ENCODE peak calls at places on chromosomes 13 and 19, in six cellular contexts. Z is endothelial cell of umbilical vein, W is A549, A is GM12878, U is HepG2, C is K562. N is an unnamed sample.

GRCh38 chr13:92103673-92104296 is 705.4 kb downstream of the GPC5 start:
- DNase-seq in Z (no peak), A (no peak), C (no peak), W (no peak), U (no peak), N (no peak)

GRCh38 chr13:110092869-110093268 is 214.1 kb downstream of the COL4A1 start:
- DNase-seq in W (no peak), C (no peak), Z (no peak), U (no peak), A (no peak), N (no peak)

GRCh38 chr19:5804516-5805464 is at the start of gene NRTN:
- DNase-seq in A (no peak), U (no peak), Z (no peak), C (peak), W (peak), N (no peak)

GRCh38 chr19:5250127-5250659 is 90.4 kb downstream of the PTPRS start:
- DNase-seq in Z (no peak), A (no peak), W (no peak), U (no peak), C (no peak), N (no peak)

GRCh38 chr13:77729502-77730221 is 32.2 kb downstream of the SLAIN1 start:
- DNase-seq in A (peak), W (no peak), Z (no peak), C (no peak), U (no peak), N (no peak)

GRCh38 chr13:33918199-33918932 is 100.4 kb downstream of the RFC3 start:
- DNase-seq in Z (peak), W (no peak), A (no peak), C (no peak), U (no peak), N (peak)

GRCh38 chr13:83691966-83692365 is 190.3 kb downstream of the SLITRK1 start:
- DNase-seq in U (no peak), Z (no peak), W (no peak), A (no peak), C (no peak), N (no peak)

GRCh38 chr13:110216403-110217041 is 90.4 kb downstream of the COL4A1 start:
- DNase-seq in A (no peak), W (no peak), Z (peak), C (no peak), U (no peak), N (no peak)

GRCh38 chr19:13827656-13828055 is 32.4 kb downstream of the ZSWIM4 start:
- DNase-seq in C (no peak), W (no peak), Z (no peak), A (no peak), U (no peak), N (no peak)

GRCh38 chr19:29620931-29621351 is 14.9 kb downstream of the POP4 start:
- DNase-seq in Z (no peak), W (no peak), A (no peak), U (no peak), C (no peak), N (no peak)

GRCh38 chr19:21765151-21765550 is 2.2 kb downstream of the ZNF100 start:
- DNase-seq in C (no peak), A (no peak), U (no peak), Z (no peak), W (no peak), N (no peak)

GRCh38 chr13:49436890-49437289 is 7.0 kb downstream of the CAB39L start:
- DNase-seq in A (no peak), Z (no peak), C (no peak), U (no peak), W (no peak), N (no peak)

GRCh38 chr19:42233106-42233505 is 9.3 kb downstream of the GSK3A start:
- DNase-seq in W (no peak), A (no peak), Z (no peak), U (no peak), C (peak), N (no peak)

GRCh38 chr19:6925801-6926751 is 38.7 kb downstream of the ADGRE1 start:
- DNase-seq in Z (no peak), U (no peak), C (no peak), W (peak), A (peak), N (peak)

GRCh38 chr13:94123543-94123942 is 355.9 kb downstream of the DCT start:
- DNase-seq in U (no peak), C (no peak), A (no peak), Z (no peak), W (no peak), N (no peak)

GRCh38 chr19:1104452-1105216 is 840 bp downstream of the GPX4 start:
- DNase-seq in Z (peak), W (no peak), U (peak), A (no peak), C (peak), N (peak)

GRCh38 chr19:47020132-47020805 is 632 bp downstream of the NPAS1 start:
- DNase-seq in U (no peak), W (no peak), A (no peak), C (no peak), Z (no peak), N (peak)

GRCh38 chr13:49441846-49442245 is 2.0 kb downstream of the CAB39L start:
- DNase-seq in U (no peak), A (no peak), C (no peak), Z (peak), W (no peak), N (no peak)

GRCh38 chr19:5273782-5274181 is 66.8 kb downstream of the PTPRS start:
- DNase-seq in W (no peak), U (no peak), Z (no peak), C (no peak), A (no peak), N (no peak)

GRCh38 chr13:102422690-102423089 is 20.8 kb upstream of the FGF14 start:
- DNase-seq in C (no peak), Z (no peak), A (no peak), U (no peak), W (no peak), N (no peak)

GRCh38 chr13:40980466-40980865 is 38.6 kb downstream of the ELF1 start:
- DNase-seq in A (no peak), Z (peak), W (no peak), U (no peak), C (no peak), N (no peak)

GRCh38 chr19:41821003-41821735 is 23.3 kb downstream of the LYPD4 start:
- DNase-seq in U (peak), A (peak), W (peak), C (peak), Z (peak), N (peak)

GRCh38 chr13:50593228-50593627 is 250.3 kb downstream of the DLEU7 start:
- DNase-seq in U (no peak), C (no peak), A (no peak), Z (peak), W (no peak), N (no peak)

GRCh38 chr19:45179063-45179847 is 671 bp downstream of the BLOC1S3 start:
- DNase-seq in Z (no peak), W (no peak), C (peak), A (no peak), U (no peak), N (peak)

GRCh38 chr13:51803422-51804294 is at the start of gene DHRS12:
- DNase-seq in U (peak), W (peak), C (peak), Z (peak), A (peak), N (peak)

GRCh38 chr13:111382877-111383276 is 62.4 kb downstream of the TEX29 start:
- DNase-seq in C (no peak), W (no peak), A (no peak), Z (no peak), U (no peak), N (no peak)

DNA sequence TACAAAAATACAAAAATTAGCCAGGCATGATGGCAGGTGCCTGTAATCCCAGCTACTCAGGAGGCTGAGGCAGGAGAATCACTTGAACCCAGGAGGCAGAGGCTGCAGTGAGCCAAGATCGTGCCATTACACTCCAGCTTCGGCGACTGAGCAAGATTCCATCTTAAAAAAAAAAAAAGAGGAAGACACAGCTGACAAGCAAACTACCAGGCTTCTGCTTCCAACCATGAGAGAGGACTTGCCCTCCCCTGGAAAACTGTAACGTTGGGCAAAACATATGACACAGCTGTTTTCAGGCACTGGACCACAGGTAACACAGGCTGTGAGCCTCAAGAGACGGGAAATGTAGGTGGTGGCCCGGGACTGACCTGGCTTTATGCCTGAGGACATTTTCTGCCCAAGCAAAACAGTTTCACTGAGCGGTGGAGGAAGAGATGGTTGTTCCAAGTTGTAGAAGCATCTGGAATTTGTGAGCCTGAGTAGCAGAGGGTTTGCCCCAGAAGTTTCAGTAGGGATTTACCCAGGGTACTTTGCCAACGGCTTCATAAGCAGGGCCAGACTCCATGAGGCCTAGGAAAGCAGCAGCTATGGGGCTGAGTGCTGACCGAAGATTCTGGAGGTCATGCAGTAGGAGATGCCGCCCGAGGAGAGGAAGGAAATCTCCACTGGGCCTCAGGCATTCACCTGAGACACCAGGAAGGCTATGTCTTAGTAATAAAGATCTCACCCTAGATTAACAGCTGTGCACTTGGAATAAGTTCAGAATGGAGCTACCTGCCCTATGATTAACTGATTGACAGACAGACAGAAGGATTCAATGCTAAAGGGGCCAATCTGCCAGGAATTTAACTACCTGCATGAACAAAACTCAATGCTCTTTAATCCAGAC is 88.0 kb downstream of the ABCC4 start:
- DNase-seq in A (no peak), C (no peak), U (no peak), Z (peak), W (no peak), N (no peak)
- TF ChIP-seq MYC in A (no peak), C (no peak), U (no peak), Z (no peak), W (no peak), N (no peak)

GRCh38 chr13:114134111-114134943 is 1.9 kb upstream of the RASA3 start:
- DNase-seq in C (no peak), W (no peak), U (no peak), Z (no peak), A (no peak), N (peak)

GRCh38 chr13:114130131-114130707 is 2.2 kb downstream of the RASA3 start:
- DNase-seq in U (no peak), Z (no peak), A (no peak), W (no peak), C (no peak), N (no peak)

GRCh38 chr13:114130708-114131580 is 1.5 kb downstream of the RASA3 start:
- DNase-seq in W (peak), A (no peak), Z (peak), C (peak), U (no peak), N (peak)

GRCh38 chr13:114131581-114132418 is 623 bp downstream of the RASA3 start:
- DNase-seq in Z (no peak), C (peak), W (peak), U (no peak), A (no peak), N (peak)

GRCh38 chr13:114132419-114133121 is at the start of gene RASA3:
- DNase-seq in C (peak), A (no peak), U (no peak), W (peak), Z (peak), N (peak)
- TF ChIP-seq MYC in C (no peak), A (no peak), U (no peak), W (no peak), Z (no peak), N (peak)

GRCh38 chr19:40523322-40524047 is 53.2 kb upstream of the SHKBP1 start:
- DNase-seq in W (peak), A (no peak), U (peak), C (peak), Z (peak), N (peak)
- TF ChIP-seq MYC in W (no peak), A (no peak), U (no peak), C (peak), Z (no peak), N (peak)

GRCh38 chr19:28501979-28502378 is 711.0 kb downstream of the UQCRFS1 start:
- DNase-seq in Z (no peak), C (no peak), W (no peak), U (no peak), A (no peak), N (no peak)

GRCh38 chr19:28498404-28498976 is 714.5 kb downstream of the UQCRFS1 start:
- DNase-seq in C (no peak), A (no peak), U (no peak), W (no peak), Z (no peak), N (no peak)

GRCh38 chr19:28500319-28500718 is 712.6 kb downstream of the UQCRFS1 start:
- DNase-seq in U (no peak), C (no peak), W (no peak), A (no peak), Z (no peak), N (no peak)

GRCh38 chr19:28502879-28503734 is 709.8 kb downstream of the UQCRFS1 start:
- DNase-seq in C (no peak), A (no peak), W (no peak), Z (no peak), U (no peak), N (no peak)

GRCh38 chr19:28500982-28501633 is 711.8 kb downstream of the UQCRFS1 start:
- DNase-seq in W (no peak), A (no peak), U (no peak), Z (no peak), C (no peak), N (no peak)
- TF ChIP-seq MYC in W (no peak), A (no peak), U (no peak), Z (no peak), C (no peak), N (no peak)

DNA sequence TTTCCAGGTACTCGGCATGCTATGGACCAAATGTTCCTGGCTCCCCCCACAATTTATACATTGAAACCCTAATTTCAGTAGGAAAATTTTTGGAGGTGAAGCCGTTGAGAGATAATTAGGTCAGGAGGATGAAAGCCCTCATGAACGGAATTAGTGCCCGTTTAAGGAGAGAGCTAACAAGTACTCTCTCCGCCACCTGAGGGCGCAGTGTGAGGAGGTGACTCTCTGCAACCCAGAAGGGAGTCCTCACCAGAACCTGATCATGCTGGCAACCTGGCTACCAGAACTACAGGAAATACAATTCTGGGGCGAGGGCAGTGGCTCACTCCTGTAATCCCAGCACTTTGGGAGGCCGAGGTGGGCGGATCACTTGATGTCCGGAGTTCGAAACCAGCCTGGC is 397.8 kb downstream of the SLITRK5 start:
- DNase-seq in Z (no peak), U (peak), A (no peak), C (no peak), W (no peak), N (peak)
- TF ChIP-seq MYC in Z (no peak), U (no peak), A (no peak), C (no peak), W (no peak), N (no peak)

GRCh38 chr19:53467503-53468262 is at the start of gene ZNF813:
- DNase-seq in Z (peak), C (peak), W (peak), A (peak), U (peak), N (peak)
- TF ChIP-seq MYC in Z (no peak), C (peak), W (no peak), A (no peak), U (peak), N (no peak)